ENCODE peak calls at places on chromosome X, in seven cellular contexts. R is HepG2, B is SK-N-SH, O is H1, V is K562, Y is GM12878, T is HCT116. F is an unnamed sample.

GRCh38 chrX:115362334-115363095 is 73.0 kb downstream of the LUZP4 start:
- DNase-seq in B (no peak), Y (no peak), R (no peak), T (no peak), O (no peak), V (no peak), F (no peak)

GRCh38 chrX:103730746-103731508 is 20.2 kb downstream of the TMEM31 start:
- DNase-seq in Y (no peak), T (no peak), O (no peak), V (no peak), R (no peak), B (no peak), F (no peak)

GRCh38 chrX:81110286-81110685 is 91.4 kb downstream of the HMGN5 start:
- DNase-seq in B (no peak), V (no peak), Y (no peak), T (no peak), O (no peak), R (no peak), F (no peak)

GRCh38 chrX:107673933-107674479 is 45.7 kb downstream of the PRPS1 start:
- DNase-seq in T (no peak), Y (peak), R (no peak), O (no peak), V (peak), B (no peak), F (no peak)

GRCh38 chrX:130114141-130114561 is 3.9 kb upstream of the ELF4 start:
- DNase-seq in B (no peak), T (no peak), O (no peak), R (no peak), V (peak), Y (no peak), F (no peak)

GRCh38 chrX:46209768-46210167 is 335.5 kb downstream of the ZNF674 start:
- DNase-seq in T (peak), O (no peak), R (no peak), B (no peak), Y (no peak), V (no peak), F (peak)

GRCh38 chrX:30659421-30659820 is 6.2 kb downstream of the GK start:
- DNase-seq in T (no peak), O (no peak), V (peak), R (no peak), Y (no peak), B (no peak), F (no peak)

GRCh38 chrX:36640232-36640631 is 367.9 kb upstream of the FAM47C start:
- DNase-seq in B (no peak), R (no peak), O (no peak), Y (no peak), T (no peak), V (no peak), F (peak)

GRCh38 chrX:153830632-153831434 is 489 bp upstream of the PDZD4 start:
- DNase-seq in O (no peak), Y (no peak), R (no peak), B (peak), V (no peak), T (no peak), F (no peak)

DNA sequence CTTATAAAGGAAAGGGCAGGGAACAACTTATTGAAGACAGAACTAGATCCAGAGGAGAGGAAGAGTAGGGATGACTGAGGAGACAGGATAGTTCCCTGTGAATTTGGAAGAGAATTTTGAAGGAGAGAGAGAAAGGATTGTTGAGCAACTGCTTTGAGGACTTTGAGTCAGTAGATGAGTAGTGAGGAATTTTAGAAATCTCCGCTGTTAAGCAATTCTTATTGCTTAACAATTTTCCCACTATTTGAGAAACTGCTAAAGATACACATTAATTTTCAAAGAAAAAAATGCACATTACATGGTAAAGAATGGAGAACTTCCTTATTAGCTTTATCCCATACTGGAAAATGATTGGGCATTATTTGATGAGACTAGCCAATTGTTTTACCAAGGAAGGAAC is 116.3 kb upstream of the NRK start:
- DNase-seq in V (no peak), T (no peak), Y (no peak), B (no peak), R (no peak), O (no peak), F (no peak)
- TF ChIP-seq JUND in V (no peak), T (no peak), Y (no peak), B (no peak), R (no peak), O (no peak), F (no peak)

DNA sequence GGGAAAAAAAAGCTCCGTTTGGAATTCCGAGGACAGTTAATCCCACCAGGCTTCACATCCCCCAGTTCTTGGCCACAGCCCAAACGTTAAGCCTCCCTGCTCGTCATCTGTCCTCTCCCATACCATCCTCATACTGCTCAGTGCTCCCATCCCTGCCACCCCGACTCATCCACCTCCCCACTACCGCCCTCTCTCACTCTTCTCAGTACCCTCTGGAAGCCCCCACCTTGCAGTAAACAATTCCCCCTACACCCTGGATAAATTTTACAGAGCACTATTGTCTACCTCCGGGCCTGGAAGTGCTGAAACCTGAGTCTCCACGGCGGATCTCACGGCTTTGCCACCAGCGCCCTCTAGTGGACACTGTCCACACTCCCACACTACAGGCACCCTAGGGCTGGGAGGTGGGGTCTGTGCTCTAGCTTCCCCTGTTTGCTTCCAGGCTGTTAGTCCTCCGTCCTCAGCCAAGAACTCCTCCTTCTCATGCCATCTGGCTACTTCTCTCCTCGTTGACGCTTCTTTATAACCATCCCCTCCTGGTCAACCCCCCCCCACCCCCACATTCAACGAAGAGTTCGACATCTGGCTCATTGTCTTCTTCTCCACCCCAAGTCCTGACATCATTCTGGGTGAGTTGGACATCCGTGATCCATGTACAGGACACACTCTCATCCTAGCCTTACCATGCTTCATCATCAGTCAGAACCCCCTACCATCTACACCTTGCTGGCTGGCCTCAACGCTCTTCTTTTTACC is 54.5 kb downstream of the RTL9 start:
- DNase-seq in Y (no peak), V (peak), T (no peak), B (peak), O (peak), R (peak), F (peak)
- TF ChIP-seq JUND in Y (no peak), V (no peak), T (no peak), B (no peak), O (no peak), R (no peak), F (no peak)

DNA sequence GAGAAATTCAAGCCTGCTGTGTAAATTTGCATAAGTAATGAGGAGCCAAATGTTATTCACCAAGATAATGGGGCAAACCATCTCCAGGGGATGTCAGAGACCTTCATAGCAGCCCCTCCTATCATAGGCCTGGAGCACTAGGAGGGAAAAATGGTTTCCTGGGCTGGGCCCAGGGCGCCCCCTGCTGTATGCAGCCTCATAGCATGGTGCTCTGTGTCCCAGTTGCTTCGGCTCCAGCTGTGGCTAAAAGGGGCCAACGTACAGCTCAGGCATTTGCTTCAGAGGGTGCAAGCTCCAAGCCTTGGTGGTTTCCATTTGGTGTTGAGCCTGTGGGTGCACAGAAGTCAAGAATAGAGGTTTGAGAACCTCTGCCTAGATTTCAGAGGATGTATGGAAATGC is 859.3 kb downstream of the RPA4 start:
- DNase-seq in Y (no peak), T (no peak), V (no peak), O (no peak), B (no peak), R (no peak), F (no peak)
- TF ChIP-seq JUND in Y (no peak), T (no peak), V (no peak), O (no peak), B (no peak), R (no peak), F (no peak)

DNA sequence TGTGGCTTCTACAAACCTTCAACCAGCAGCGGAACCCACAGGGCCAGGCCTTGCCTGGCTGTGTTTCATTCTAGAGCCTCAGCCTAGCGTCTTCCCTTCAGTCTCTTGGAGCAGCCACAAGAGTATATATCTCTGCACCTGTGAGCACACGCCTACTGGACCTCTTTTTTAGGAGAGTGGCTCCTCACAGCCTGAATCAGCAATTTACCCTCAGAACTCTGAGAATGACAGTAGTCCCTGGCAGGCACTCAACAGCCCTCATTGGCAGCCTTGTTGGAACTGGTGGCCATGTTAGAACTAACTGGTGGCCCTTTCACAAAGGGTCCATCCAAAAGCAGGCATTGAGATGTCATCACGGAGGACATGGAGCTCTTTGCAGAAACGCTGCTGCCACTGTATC is 138.9 kb downstream of the BCOR start:
- DNase-seq in O (no peak), V (no peak), R (no peak), Y (no peak), T (no peak), B (no peak), F (no peak)
- TF ChIP-seq JUND in O (no peak), V (no peak), R (no peak), Y (no peak), T (no peak), B (no peak), F (no peak)

F was measured in T47D.